ENCODE peak calls at places on chromosomes 12 and 14, in ten cellular contexts. A is tibial artery, N is MCF 10A, Y is GM13977, W is ascending aorta, K is PC-3, I is foreskin fibroblast, E is mucosa of descending colon, L is dorsolateral prefrontal cortex, R is neural crest cell. H is an unnamed sample.

GRCh38 chr12:67506739-67507138 is 141.8 kb upstream of the DYRK2 start:
- DNase-seq in A (no peak), N (no peak), Y (no peak), W (no peak), K (no peak), I (no peak), E (no peak), L (no peak), R (no peak), H (no peak)

GRCh38 chr14:63438065-63438757 is 105.0 kb downstream of the PPP2R5E start:
- DNase-seq in A (peak; percentile 77), N (peak; percentile 99), Y (no peak), W (no peak), K (peak; percentile 98), I (peak; percentile 94), E (no peak), L (no peak), R (no peak), H (peak; percentile 82)

GRCh38 chr12:2013527-2014223 is 9.4 kb upstream of the DCP1B start:
- DNase-seq in A (no peak), N (no peak), Y (no peak), W (no peak), K (no peak), I (peak; percentile 10), E (no peak), L (no peak), R (no peak), H (no peak)

GRCh38 chr14:22653012-22653621 is 9.0 kb upstream of the OR6J1 start:
- DNase-seq in A (peak; percentile 72), N (peak; percentile 87), Y (peak; percentile 55), W (no peak), K (peak; percentile 93), I (peak; percentile 90), E (no peak), L (peak; percentile 33), R (peak; percentile 63), H (peak; percentile 66)

GRCh38 chr12:53078425-53079225 is 565 bp downstream of the SPRYD3 start:
- DNase-seq in A (peak; percentile 61), N (peak; percentile 54), Y (no peak), W (no peak), K (peak; percentile 49), I (peak; percentile 67), E (no peak), L (no peak), R (no peak), H (peak; percentile 58)

GRCh38 chr14:101410126-101410525 is 151.2 kb upstream of the DIO3 start:
- DNase-seq in A (no peak), N (no peak), Y (no peak), W (no peak), K (no peak), I (no peak), E (no peak), L (no peak), R (no peak), H (no peak)

GRCh38 chr14:61837336-61838229 is 75.4 kb downstream of the SNAPC1 start:
- DNase-seq in A (peak; percentile 82), N (peak; percentile 86), Y (peak; percentile 56), W (peak; percentile 14), K (peak; percentile 97), I (peak; percentile 91), E (peak; percentile 57), L (peak; percentile 82), R (peak; percentile 75), H (peak; percentile 22)

GRCh38 chr12:59383426-59383822 is 212.4 kb upstream of the SLC16A7 start:
- DNase-seq in A (no peak), N (peak; percentile 97), Y (no peak), W (no peak), K (no peak), I (peak; percentile 94), E (no peak), L (no peak), R (no peak), H (peak; percentile 80)

GRCh38 chr12:128543493-128543892 is 276.5 kb downstream of the TMEM132C start:
- DNase-seq in A (no peak), N (no peak), Y (no peak), W (no peak), K (no peak), I (no peak), E (no peak), L (no peak), R (no peak), H (no peak)

GRCh38 chr14:64726585-64726890 is 22.3 kb downstream of the PLEKHG3 start:
- DNase-seq in A (peak; percentile 70), N (peak; percentile 87), Y (no peak), W (no peak), K (peak; percentile 96), I (no peak), E (peak; percentile 94), L (no peak), R (no peak), H (peak; percentile 96)

GRCh38 chr14:103056322-103057027 is 874 bp downstream of the CDC42BPB start:
- DNase-seq in A (peak; percentile 77), N (peak; percentile 52), Y (no peak), W (no peak), K (peak; percentile 71), I (peak; percentile 85), E (peak; percentile 87), L (no peak), R (peak; percentile 45), H (peak; percentile 25)

GRCh38 chr14:104698688-104699425 is 9.4 kb downstream of the INF2 start:
- DNase-seq in A (peak; percentile 91), N (no peak), Y (no peak), W (no peak), K (no peak), I (no peak), E (no peak), L (no peak), R (no peak), H (no peak)

GRCh38 chr12:78671295-78671694 is 193.3 kb upstream of the SYT1 start:
- DNase-seq in A (no peak), N (peak; percentile 95), Y (no peak), W (no peak), K (peak; percentile 60), I (peak; percentile 59), E (no peak), L (no peak), R (no peak), H (no peak)

GRCh38 chr12:81329088-81329487 is 251.2 kb downstream of the ACSS3 start:
- DNase-seq in A (no peak), N (peak; percentile 47), Y (no peak), W (no peak), K (peak; percentile 7), I (peak; percentile 2), E (no peak), L (no peak), R (no peak), H (peak; percentile 15)
- TF ChIP-seq CTCF in A (no peak), N (peak; percentile 21), Y (peak; percentile 48), W (no peak), K (peak; percentile 56), I (peak; percentile 29), E (no peak), L (peak; percentile 16), R (peak; percentile 58), H (peak; percentile 42)

GRCh38 chr14:59918824-59919581 is 941 bp upstream of the LRRC9 start:
- DNase-seq in A (peak; percentile 66), N (peak; percentile 34), Y (peak; percentile 58), W (no peak), K (peak; percentile 71), I (peak; percentile 48), E (no peak), L (no peak), R (no peak), H (no peak)
- TF ChIP-seq CTCF in A (peak; percentile 43), N (peak; percentile 34), Y (peak; percentile 42), W (peak; percentile 34), K (peak; percentile 94), I (peak; percentile 30), E (no peak), L (peak; percentile 64), R (peak; percentile 70), H (peak; percentile 55)

DNA sequence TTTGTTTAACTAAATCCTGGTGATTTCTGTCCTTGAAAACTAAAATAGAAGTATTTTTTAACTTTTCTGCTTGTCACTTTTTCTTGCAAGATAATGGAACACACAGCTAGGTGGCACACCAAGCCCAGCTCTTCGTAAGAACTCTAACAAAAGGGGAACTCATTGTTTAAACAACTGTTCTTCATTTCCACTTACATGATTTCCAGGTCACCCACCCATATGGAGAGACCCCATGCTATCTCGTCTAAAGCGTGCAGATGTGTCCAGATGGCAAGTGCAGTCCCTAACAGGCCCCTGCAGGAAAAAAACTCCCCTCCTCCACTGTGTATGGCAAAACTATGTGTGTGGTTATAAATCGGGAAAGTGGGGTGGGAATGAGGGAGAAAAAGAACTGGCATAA is 43.3 kb upstream of the NT5DC3 start:
- DNase-seq in A (no peak), N (peak; percentile 40), Y (peak; percentile 59), W (no peak), K (peak; percentile 60), I (peak; percentile 77), E (no peak), L (no peak), R (no peak), H (peak; percentile 25)
- TF ChIP-seq CTCF in A (peak; percentile 50), N (peak; percentile 30), Y (peak; percentile 78), W (peak; percentile 40), K (peak; percentile 83), I (peak; percentile 61), E (no peak), L (peak; percentile 32), R (no peak), H (peak; percentile 78)

DNA sequence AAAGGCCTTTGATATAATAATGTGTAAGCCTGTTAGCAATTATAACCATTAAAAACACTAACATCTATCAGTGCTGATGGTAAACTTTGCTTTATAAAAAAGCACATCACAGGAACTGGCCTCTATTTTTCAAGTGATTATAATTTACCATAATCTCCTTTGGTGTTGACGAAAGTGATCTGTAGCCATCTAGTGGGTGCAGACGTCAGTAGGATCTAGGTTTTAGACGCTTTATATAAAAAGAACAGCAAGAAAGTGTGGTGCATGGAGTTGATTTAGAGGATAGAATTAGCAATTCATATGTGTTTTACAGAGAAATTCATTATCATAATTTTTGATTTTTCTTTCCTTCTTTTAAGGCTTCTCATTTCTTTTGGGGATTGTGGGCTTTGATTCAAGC is 59.2 kb downstream of the ETNK1 start:
- DNase-seq in A (no peak), N (no peak), Y (no peak), W (no peak), K (no peak), I (peak; percentile 21), E (no peak), L (no peak), R (no peak), H (no peak)
- TF ChIP-seq CTCF in A (no peak), N (no peak), Y (peak; percentile 11), W (no peak), K (no peak), I (no peak), E (no peak), L (no peak), R (no peak), H (no peak)

DNA sequence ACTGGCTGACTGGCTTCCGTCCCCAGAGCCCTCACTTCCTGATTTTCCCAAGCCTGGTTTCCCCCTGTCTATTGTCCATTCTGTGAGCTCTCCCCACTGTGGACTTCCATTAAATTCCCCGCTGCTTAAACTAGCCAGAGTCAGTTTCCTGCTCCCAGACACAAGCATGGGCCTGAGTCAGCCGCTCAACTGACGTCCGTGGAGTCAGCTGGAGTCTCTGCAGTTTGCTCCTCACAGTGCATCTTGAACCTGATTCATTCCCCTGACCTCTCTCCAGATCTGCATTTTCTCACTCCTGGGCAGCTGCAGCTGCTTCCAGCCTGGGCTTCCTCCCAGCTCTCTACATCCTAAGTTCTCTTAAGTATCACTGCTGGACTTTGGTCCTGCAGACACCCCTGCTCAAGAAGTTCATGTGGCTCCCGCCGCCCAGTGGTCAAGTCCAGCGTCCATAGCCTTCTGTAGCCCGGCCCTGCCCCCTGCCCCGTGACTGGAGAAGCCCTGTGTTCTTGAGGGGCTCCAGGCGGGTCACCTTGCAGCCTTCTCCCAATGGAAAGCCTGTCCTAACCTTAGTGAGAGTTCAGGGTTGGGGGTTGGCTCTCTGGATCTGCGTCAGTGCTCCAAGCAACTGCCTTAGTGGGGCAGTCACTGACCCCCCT is 20.0 kb downstream of the NFKBIA start:
- DNase-seq in A (peak; percentile 91), N (peak; percentile 44), Y (no peak), W (peak; percentile 54), K (no peak), I (peak; percentile 98), E (peak; percentile 76), L (no peak), R (no peak), H (no peak)
- TF ChIP-seq CTCF in A (peak; percentile 10), N (no peak), Y (no peak), W (no peak), K (no peak), I (peak; percentile 21), E (no peak), L (no peak), R (no peak), H (no peak)

H was measured in foreskin keratinocyte.